ENCODE peak calls at places on chromosomes 7 and 10, in six cellular contexts. K is endodermal cell, V is GM12865, G is foreskin fibroblast, P is astrocyte of the spinal cord, O is hepatocyte. M is an unnamed sample.

GRCh38 chr7:48426966-48427555 is 255.8 kb downstream of the ABCA13 start:
- DNase-seq in P (peak; percentile 63), G (no peak), O (peak; percentile 26), K (no peak), V (no peak), M (peak; percentile 70)

GRCh38 chr7:40622830-40623507 is 488.2 kb downstream of the SUGCT start:
- DNase-seq in P (no peak), G (peak; percentile 16), V (no peak), O (peak; percentile 26), K (no peak), M (no peak)

GRCh38 chr7:14457567-14458453 is 444.7 kb downstream of the DGKB start:
- DNase-seq in V (peak; percentile 69), K (peak; percentile 86), P (peak; percentile 88), G (peak; percentile 65), O (peak; percentile 93), M (peak; percentile 93)

GRCh38 chr10:15112657-15113056 is 15.5 kb downstream of the RPP38 start:
- DNase-seq in O (no peak), V (no peak), P (no peak), G (no peak), K (peak; percentile 62), M (no peak)

GRCh38 chr10:86632951-86633350 is 21.4 kb upstream of the OPN4 start:
- DNase-seq in G (no peak), V (no peak), P (no peak), K (no peak), O (no peak), M (no peak)

GRCh38 chr7:138151731-138152577 is 75.7 kb downstream of the AKR1D1 start:
- DNase-seq in K (no peak), P (no peak), G (no peak), V (no peak), O (no peak), M (no peak)

GRCh38 chr7:46927131-46927810 is 654.6 kb downstream of the TNS3 start:
- DNase-seq in P (no peak), V (no peak), O (no peak), K (no peak), G (no peak), M (no peak)

GRCh38 chr10:25573281-25573680 is 360.7 kb upstream of the MYO3A start:
- DNase-seq in P (no peak), V (no peak), K (no peak), G (no peak), O (no peak), M (no peak)

GRCh38 chr10:129495697-129496096 is 28.7 kb downstream of the MGMT start:
- DNase-seq in P (no peak), O (no peak), G (no peak), K (no peak), V (no peak), M (no peak)

GRCh38 chr7:27170936-27171635 is 3.0 kb downstream of the HOXA10 start:
- DNase-seq in K (peak; percentile 70), V (no peak), G (no peak), P (no peak), O (no peak), M (no peak)

GRCh38 chr10:116548301-116548700 is 2.6 kb downstream of the PNLIP start:
- DNase-seq in K (no peak), P (no peak), G (no peak), V (no peak), O (no peak), M (no peak)

GRCh38 chr7:32937344-32938174 is 19.7 kb upstream of the FKBP9 start:
- DNase-seq in K (no peak), G (peak; percentile 64), O (peak; percentile 43), P (peak; percentile 22), V (no peak), M (peak; percentile 66)

GRCh38 chr7:95472521-95473160 is 13.1 kb upstream of the ASB4 start:
- DNase-seq in O (no peak), V (no peak), K (no peak), P (peak; percentile 45), G (peak; percentile 29), M (peak; percentile 53)

GRCh38 chr10:17915181-17915580 is 36.5 kb upstream of the SLC39A12 start:
- DNase-seq in K (no peak), V (no peak), P (no peak), G (no peak), O (no peak), M (peak; percentile 48)

GRCh38 chr7:69309601-69310000 is 288.7 kb upstream of the AUTS2 start:
- DNase-seq in G (no peak), V (no peak), P (no peak), O (no peak), K (no peak), M (no peak)

GRCh38 chr10:4677296-4678021 is 148.5 kb upstream of the AKR1E2 start:
- DNase-seq in P (peak; percentile 89), O (peak; percentile 48), G (peak; percentile 47), V (no peak), K (no peak), M (peak; percentile 98)

GRCh38 chr7:147170341-147171012 is 1053.9 kb downstream of the CNTNAP2 start:
- DNase-seq in V (no peak), K (peak; percentile 55), O (no peak), G (no peak), P (no peak), M (no peak)

GRCh38 chr7:70349819-70350218 is 751.5 kb downstream of the AUTS2 start:
- DNase-seq in V (no peak), P (no peak), O (no peak), G (no peak), K (no peak), M (no peak)

GRCh38 chr7:95478139-95479037 is 7.4 kb upstream of the ASB4 start:
- DNase-seq in O (peak; percentile 75), K (peak; percentile 71), P (peak; percentile 61), V (no peak), G (peak; percentile 18), M (peak; percentile 76)

GRCh38 chr7:135966341-135967043 is 10.7 kb downstream of the MTPN start:
- DNase-seq in P (no peak), O (no peak), K (no peak), G (no peak), V (no peak), M (no peak)

GRCh38 chr7:135970045-135970444 is 7.1 kb downstream of the MTPN start:
- DNase-seq in P (no peak), G (no peak), K (no peak), V (no peak), O (no peak), M (no peak)

GRCh38 chr7:135974667-135975066 is 2.5 kb downstream of the MTPN start:
- DNase-seq in P (no peak), V (peak; percentile 55), O (no peak), G (no peak), K (no peak), M (no peak)

GRCh38 chr7:135971366-135971725 is 5.8 kb downstream of the MTPN start:
- DNase-seq in O (no peak), P (no peak), G (no peak), K (no peak), V (no peak), M (no peak)

GRCh38 chr7:135970682-135971365 is 6.3 kb downstream of the MTPN start:
- DNase-seq in O (no peak), G (no peak), V (peak; percentile 70), K (no peak), P (no peak), M (no peak)
- H3K4me3 ChIP-seq in O (no peak overlapping the region), G (no peak overlapping the region), V (no peak overlapping the region), K (no peak overlapping the region), P (no peak overlapping the region), M (no peak overlapping the region)

DNA sequence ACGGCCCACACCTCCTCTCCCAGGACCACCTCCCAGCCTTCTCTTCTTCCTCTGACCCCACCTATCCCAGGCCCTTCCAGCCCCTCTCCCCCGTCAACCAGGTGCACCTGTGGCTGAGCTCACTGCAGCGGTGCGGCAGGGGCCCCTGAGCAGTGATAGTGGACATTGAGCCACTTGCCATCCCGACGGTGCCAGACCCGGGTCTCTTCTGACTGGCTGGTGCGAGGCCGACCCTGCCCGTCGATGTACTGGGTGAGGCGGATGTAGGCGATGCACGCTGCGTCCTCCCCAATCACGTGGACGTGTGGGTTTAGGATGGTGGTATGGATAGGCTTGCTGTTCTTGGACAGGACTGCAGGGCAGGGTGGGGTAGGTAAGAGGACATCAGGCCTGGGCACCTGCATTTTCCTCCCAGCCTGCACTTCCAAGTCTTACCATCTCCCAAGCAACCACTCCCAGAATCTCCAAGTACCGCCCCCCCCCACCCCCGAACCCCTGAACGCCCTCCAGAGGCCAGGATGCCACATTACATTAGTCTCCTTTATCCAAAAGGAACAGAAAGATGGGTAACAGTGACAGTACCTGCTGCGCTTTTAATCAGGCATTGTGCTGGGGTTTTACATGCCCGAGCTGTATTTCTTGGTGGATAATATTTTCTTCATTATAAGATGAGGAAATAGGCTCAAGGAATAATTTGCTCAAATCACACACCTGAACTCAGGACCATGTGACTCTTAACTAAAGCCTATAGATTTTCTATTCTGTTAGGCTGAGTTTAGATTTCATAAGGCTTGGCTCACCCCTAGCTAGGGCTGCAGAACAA is 3.7 kb upstream of the NDST2 start:
- DNase-seq in V (no peak), G (no peak), O (no peak), K (peak; percentile 90), P (no peak), M (peak; percentile 22)
- TF ChIP-seq CTCF in V (peak; percentile 22), G (no peak), O (peak; percentile 18), K (peak; percentile 68), P (peak; percentile 44), M (no peak)

GRCh38 chr10:62093863-62094291 is 174.8 kb downstream of the RTKN2 start:
- DNase-seq in G (peak; percentile 50), O (no peak), P (peak; percentile 86), K (no peak), V (no peak), M (peak; percentile 92)

GRCh38 chr10:62092301-62092990 is 176.2 kb downstream of the RTKN2 start:
- DNase-seq in G (no peak), O (no peak), P (no peak), K (no peak), V (no peak), M (no peak)

GRCh38 chr10:62096534-62096933 is 172.1 kb downstream of the RTKN2 start:
- DNase-seq in G (no peak), O (no peak), P (no peak), V (no peak), K (no peak), M (no peak)

GRCh38 chr10:62098278-62099121 is 170.1 kb downstream of the RTKN2 start:
- DNase-seq in V (no peak), O (peak; percentile 19), G (no peak), P (no peak), K (no peak), M (no peak)

DNA sequence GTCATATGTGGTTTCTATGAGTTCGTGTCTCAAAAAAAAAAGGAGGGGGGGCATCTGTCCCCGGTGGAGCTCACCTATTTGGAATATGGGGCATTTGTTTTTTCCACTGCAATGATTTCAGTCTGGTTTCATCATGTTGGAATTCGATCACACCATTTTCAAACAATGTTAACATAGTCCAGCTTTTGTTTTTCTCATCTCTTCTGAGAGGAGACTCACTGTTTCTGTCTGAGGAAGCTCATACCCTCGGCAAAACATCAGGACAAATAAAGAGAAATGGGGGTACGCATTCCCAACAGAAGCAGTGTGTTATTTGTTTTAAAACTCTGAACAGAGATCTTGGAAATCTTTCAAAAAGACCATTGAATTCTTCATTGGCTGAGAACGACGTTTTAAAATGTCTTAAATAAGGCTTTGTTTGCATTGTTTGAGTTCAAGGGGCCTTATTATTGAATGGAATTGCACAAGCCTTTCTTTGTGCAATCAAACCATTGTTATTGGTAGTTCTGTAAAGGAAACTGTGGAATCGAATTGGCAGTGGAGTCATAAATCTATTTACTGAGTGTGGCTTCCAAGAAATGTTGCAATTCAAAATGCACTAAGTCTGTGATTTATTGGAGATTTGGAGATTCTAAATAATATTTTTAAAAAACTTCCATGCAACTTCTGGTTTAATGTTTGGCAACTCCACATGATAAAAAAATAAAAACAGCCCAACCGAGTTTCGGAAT is 173.1 kb downstream of the RTKN2 start:
- DNase-seq in V (no peak), K (no peak), G (peak; percentile 56), P (peak; percentile 80), O (no peak), M (peak; percentile 78)
- H3K4me3 ChIP-seq in V (no peak overlapping the region), K (no peak overlapping the region), G (no peak overlapping the region), P (no peak overlapping the region), O (no peak overlapping the region), M (no peak overlapping the region)

GRCh38 chr10:79981673-79982485 is 33.0 kb upstream of the SFTPD start:
- DNase-seq in K (peak; percentile 89), V (peak; percentile 6), G (peak; percentile 28), O (peak; percentile 80), P (peak; percentile 21), M (peak; percentile 46)
- TF ChIP-seq CTCF in K (peak; percentile 35), V (no peak), G (no peak), O (peak; percentile 5), P (no peak), M (no peak)